ENCODE peak calls at places on chromosomes 13 and 19, in four cellular contexts. Q is nucleus accumbens; E is HS-27A; V is activated CD4-positive, alpha-beta T cell treated with anti-CD3 and anti-CD28 coated beads, Interleukin-2, amount 50 U/mL, for 1 hour. B is an unnamed sample.

GRCh38 chr13:59501004-59501403 is 662.7 kb downstream of the DIAPH3 start:
- DNase-seq in Q (no peak), E (no peak), V (no peak), B (no peak)

GRCh38 chr19:48403606-48404005 is 10.1 kb downstream of the GRIN2D start:
- DNase-seq in Q (no peak), E (no peak), V (peak; percentile 26), B (no peak)

GRCh38 chr13:41075034-41075433 is 13.7 kb downstream of the WBP4 start:
- DNase-seq in Q (no peak), E (no peak), V (peak; percentile 38), B (no peak)

GRCh38 chr19:13104848-13105646 is 2.4 kb upstream of the LYL1 start:
- DNase-seq in Q (no peak), E (no peak), V (no peak), B (no peak)

GRCh38 chr13:48412881-48413351 is at the start of gene LPAR6:
- DNase-seq in Q (no peak), E (no peak), V (no peak), B (no peak)

GRCh38 chr13:28655566-28655965 is 3.4 kb upstream of the POMP start:
- DNase-seq in Q (no peak), E (no peak), V (no peak), B (no peak)

GRCh38 chr19:53520547-53521372 is 17.2 kb upstream of the ZNF331 start:
- DNase-seq in Q (peak; percentile 94), E (peak; percentile 95), V (peak; percentile 85), B (peak; percentile 96)

GRCh38 chr13:84121456-84121855 is 239.2 kb upstream of the SLITRK1 start:
- DNase-seq in Q (no peak), E (no peak), V (no peak), B (no peak)

B was measured in HS-5.